ENCODE peak calls at places on chromosomes 13 and 19, in eight cellular contexts. B is Calu3, O is AG20443, L is upper lobe of right lung, M is NCI-H2171, I is nephron progenitor cell, R is ELF-1, G is NCI-H2081. J is an unnamed sample.

GRCh38 chr19:50465986-50466771 is 10.1 kb upstream of the EMC10 start:
- DNase-seq in B (peak; percentile 58), O (peak; percentile 59), L (peak; percentile 85), M (no peak), I (peak; percentile 69), R (peak; percentile 81), G (no peak), J (no peak)

GRCh38 chr13:87274209-87274819 is 396.9 kb upstream of the SLITRK5 start:
- DNase-seq in B (peak; percentile 11), O (no peak), L (no peak), M (peak; percentile 24), I (peak; percentile 60), R (peak; percentile 54), G (peak; percentile 59), J (no peak)

GRCh38 chr13:71021810-71022422 is 845.1 kb downstream of the DACH1 start:
- DNase-seq in B (no peak), O (no peak), L (no peak), M (no peak), I (peak; percentile 12), R (no peak), G (peak; percentile 10), J (no peak)

GRCh38 chr19:2612619-2613249 is 89.8 kb downstream of the GNG7 start:
- DNase-seq in B (no peak), O (no peak), L (no peak), M (no peak), I (no peak), R (peak; percentile 68), G (no peak), J (no peak)

GRCh38 chr13:31605076-31605858 is 134.1 kb upstream of the RXFP2 start:
- DNase-seq in B (no peak), O (no peak), L (no peak), M (no peak), I (no peak), R (no peak), G (no peak), J (no peak)

GRCh38 chr19:5993516-5994406 is 15.8 kb upstream of the RANBP3 start:
- DNase-seq in B (no peak), O (no peak), L (peak; percentile 82), M (no peak), I (no peak), R (peak; percentile 82), G (no peak), J (no peak)

GRCh38 chr13:112697756-112698655 is 8.2 kb downstream of the ATP11A start:
- DNase-seq in B (no peak), O (peak; percentile 62), L (no peak), M (no peak), I (no peak), R (no peak), G (peak; percentile 68), J (no peak)

GRCh38 chr19:674282-675151 is 1.7 kb upstream of the FSTL3 start:
- DNase-seq in B (no peak), O (no peak), L (no peak), M (no peak), I (no peak), R (no peak), G (no peak), J (no peak)

GRCh38 chr19:46756544-46756888 is 10.3 kb upstream of the STRN4 start:
- DNase-seq in B (no peak), O (no peak), L (no peak), M (no peak), I (no peak), R (no peak), G (no peak), J (no peak)

GRCh38 chr13:47287291-47287751 is 390.5 kb upstream of the HTR2A start:
- DNase-seq in B (peak; percentile 3), O (peak; percentile 17), L (no peak), M (no peak), I (no peak), R (no peak), G (peak; percentile 32), J (no peak)

GRCh38 chr13:52744842-52745241 is 5.2 kb upstream of the CNMD start:
- DNase-seq in B (no peak), O (no peak), L (no peak), M (peak; percentile 35), I (no peak), R (no peak), G (no peak), J (peak; percentile 55)

GRCh38 chr19:42066075-42066754 is 3.8 kb downstream of the GRIK5 start:
- DNase-seq in B (peak; percentile 60), O (peak; percentile 48), L (no peak), M (no peak), I (no peak), R (peak; percentile 82), G (peak; percentile 62), J (peak; percentile 6)

GRCh38 chr19:3849092-3849491 is 19.7 kb downstream of the ZFR2 start:
- DNase-seq in B (peak; percentile 78), O (no peak), L (no peak), M (no peak), I (peak; percentile 48), R (peak; percentile 79), G (peak; percentile 13), J (no peak)

GRCh38 chr19:55820037-55820436 is 11.8 kb downstream of the NLRP11 start:
- DNase-seq in B (no peak), O (no peak), L (no peak), M (no peak), I (no peak), R (no peak), G (no peak), J (no peak)

GRCh38 chr13:70889163-70889562 is 780.9 kb upstream of the KLHL1 start:
- DNase-seq in B (no peak), O (no peak), L (no peak), M (no peak), I (no peak), R (no peak), G (no peak), J (no peak)

GRCh38 chr19:4811328-4812131 is 20.0 kb downstream of the TICAM1 start:
- DNase-seq in B (peak; percentile 89), O (peak; percentile 67), L (peak; percentile 92), M (no peak), I (peak; percentile 92), R (peak; percentile 87), G (peak; percentile 26), J (no peak)

GRCh38 chr19:46265217-46265828 is 31.5 kb upstream of the HIF3A start:
- DNase-seq in B (peak; percentile 88), O (peak; percentile 87), L (no peak), M (peak; percentile 46), I (peak; percentile 72), R (peak; percentile 88), G (peak; percentile 65), J (peak; percentile 43)

GRCh38 chr19:29547361-29547960 is 21.7 kb downstream of the VSTM2B start:
- DNase-seq in B (no peak), O (no peak), L (peak; percentile 21), M (no peak), I (no peak), R (no peak), G (no peak), J (no peak)

GRCh38 chr19:18060472-18060871 is 26.3 kb downstream of the IL12RB1 start:
- DNase-seq in B (no peak), O (no peak), L (no peak), M (peak; percentile 70), I (no peak), R (peak; percentile 37), G (no peak), J (no peak)

GRCh38 chr19:3368848-3369336 is 2.5 kb downstream of the NFIC start:
- DNase-seq in B (no peak), O (no peak), L (no peak), M (no peak), I (no peak), R (no peak), G (no peak), J (no peak)

GRCh38 chr13:27374126-27374613 is 50.2 kb upstream of the GTF3A start:
- DNase-seq in B (no peak), O (no peak), L (no peak), M (no peak), I (no peak), R (no peak), G (no peak), J (no peak)

GRCh38 chr13:25882732-25883357 is 169.0 kb downstream of the SHISA2 start:
- DNase-seq in B (no peak), O (no peak), L (no peak), M (no peak), I (no peak), R (peak; percentile 72), G (peak; percentile 18), J (no peak)

GRCh38 chr13:77383097-77383496 is 56.2 kb upstream of the MYCBP2 start:
- DNase-seq in B (no peak), O (no peak), L (no peak), M (no peak), I (no peak), R (no peak), G (no peak), J (no peak)

GRCh38 chr13:111665691-111666095 is 345.3 kb downstream of the TEX29 start:
- DNase-seq in B (no peak), O (no peak), L (no peak), M (no peak), I (no peak), R (no peak), G (no peak), J (no peak)

GRCh38 chr13:24208314-24208713 is 47.8 kb downstream of the SPATA13 start:
- DNase-seq in B (no peak), O (peak; percentile 85), L (no peak), M (no peak), I (no peak), R (no peak), G (no peak), J (peak; percentile 46)

GRCh38 chr19:16180611-16181010 is 4.6 kb upstream of the FAM32A start:
- DNase-seq in B (no peak), O (peak; percentile 90), L (no peak), M (no peak), I (no peak), R (peak; percentile 64), G (no peak), J (no peak)

GRCh38 chr13:94280357-94280756 is 199.1 kb downstream of the DCT start:
- DNase-seq in B (no peak), O (no peak), L (no peak), M (no peak), I (no peak), R (no peak), G (no peak), J (no peak)

GRCh38 chr19:30673336-30673735 is 301.2 kb downstream of the ZNF536 start:
- DNase-seq in B (no peak), O (no peak), L (no peak), M (no peak), I (no peak), R (no peak), G (no peak), J (no peak)

GRCh38 chr19:53004242-53004641 is 9.5 kb upstream of the ERVV-1 start:
- DNase-seq in B (no peak), O (no peak), L (no peak), M (no peak), I (no peak), R (peak; percentile 62), G (no peak), J (no peak)

J was measured in NCI-H446 treated with DMSO at 0.1 percent for 48 hours.